ENCODE peak calls at places on chromosome 15, in ten cellular contexts. One of them, this sample, is unnamed.

GRCh38 chr15:26873846-26874245 is 7.0 kb downstream of the GABRA5 start:
- DNase-seq in tibial artery: peak
- DNase-seq in aorta: peak
- DNase-seq in SJSA1: no peak
- DNase-seq in cardiac muscle cell: no peak
- DNase-seq in transverse colon: no peak
- DNase-seq in HFF-Myc: no peak
- DNase-seq in astrocyte of the cerebellum: peak
- DNase-seq in neuronal stem cell: no peak
- DNase-seq in A549: no peak
- DNase-seq in this sample: no peak

GRCh38 chr15:76337739-76338554 is 1.4 kb downstream of the ISL2 start:
- DNase-seq in astrocyte of the cerebellum: no peak
- DNase-seq in A549: no peak
- DNase-seq in neuronal stem cell: peak
- DNase-seq in SJSA1: no peak
- DNase-seq in aorta: no peak
- DNase-seq in tibial artery: no peak
- DNase-seq in cardiac muscle cell: peak
- DNase-seq in HFF-Myc: no peak
- DNase-seq in transverse colon: peak
- DNase-seq in this sample: no peak

GRCh38 chr15:31062965-31063355 is 38.6 kb downstream of the TRPM1 start:
- DNase-seq in tibial artery: no peak
- DNase-seq in HFF-Myc: no peak
- DNase-seq in SJSA1: no peak
- DNase-seq in A549: no peak
- DNase-seq in astrocyte of the cerebellum: no peak
- DNase-seq in transverse colon: no peak
- DNase-seq in neuronal stem cell: no peak
- DNase-seq in cardiac muscle cell: no peak
- DNase-seq in aorta: no peak
- DNase-seq in this sample: no peak

GRCh38 chr15:77014137-77015081 is 19.5 kb downstream of the PSTPIP1 start:
- DNase-seq in cardiac muscle cell: no peak
- DNase-seq in neuronal stem cell: no peak
- DNase-seq in A549: no peak
- DNase-seq in astrocyte of the cerebellum: no peak
- DNase-seq in HFF-Myc: no peak
- DNase-seq in transverse colon: no peak
- DNase-seq in tibial artery: no peak
- DNase-seq in SJSA1: no peak
- DNase-seq in aorta: peak
- DNase-seq in this sample: no peak

GRCh38 chr15:29097971-29098370 is 171.7 kb downstream of the NSMCE3 start:
- DNase-seq in A549: no peak
- DNase-seq in SJSA1: no peak
- DNase-seq in neuronal stem cell: no peak
- DNase-seq in aorta: peak
- DNase-seq in tibial artery: no peak
- DNase-seq in HFF-Myc: no peak
- DNase-seq in cardiac muscle cell: no peak
- DNase-seq in astrocyte of the cerebellum: no peak
- DNase-seq in transverse colon: no peak
- DNase-seq in this sample: no peak

GRCh38 chr15:65287515-65287845 is 797 bp upstream of the PARP16 start:
- DNase-seq in aorta: no peak
- DNase-seq in transverse colon: no peak
- DNase-seq in cardiac muscle cell: no peak
- DNase-seq in A549: no peak
- DNase-seq in HFF-Myc: no peak
- DNase-seq in tibial artery: no peak
- DNase-seq in neuronal stem cell: no peak
- DNase-seq in astrocyte of the cerebellum: no peak
- DNase-seq in SJSA1: no peak
- DNase-seq in this sample: no peak

GRCh38 chr15:58566029-58566428 is 134.2 kb downstream of the LIPC start:
- DNase-seq in neuronal stem cell: no peak
- DNase-seq in HFF-Myc: no peak
- DNase-seq in astrocyte of the cerebellum: no peak
- DNase-seq in tibial artery: no peak
- DNase-seq in cardiac muscle cell: no peak
- DNase-seq in A549: no peak
- DNase-seq in transverse colon: no peak
- DNase-seq in SJSA1: no peak
- DNase-seq in aorta: no peak
- DNase-seq in this sample: no peak

GRCh38 chr15:58490405-58491150 is 58.8 kb downstream of the LIPC start:
- DNase-seq in tibial artery: no peak
- DNase-seq in neuronal stem cell: no peak
- DNase-seq in HFF-Myc: no peak
- DNase-seq in A549: no peak
- DNase-seq in transverse colon: no peak
- DNase-seq in astrocyte of the cerebellum: no peak
- DNase-seq in cardiac muscle cell: no peak
- DNase-seq in aorta: no peak
- DNase-seq in SJSA1: no peak
- DNase-seq in this sample: no peak

DNA sequence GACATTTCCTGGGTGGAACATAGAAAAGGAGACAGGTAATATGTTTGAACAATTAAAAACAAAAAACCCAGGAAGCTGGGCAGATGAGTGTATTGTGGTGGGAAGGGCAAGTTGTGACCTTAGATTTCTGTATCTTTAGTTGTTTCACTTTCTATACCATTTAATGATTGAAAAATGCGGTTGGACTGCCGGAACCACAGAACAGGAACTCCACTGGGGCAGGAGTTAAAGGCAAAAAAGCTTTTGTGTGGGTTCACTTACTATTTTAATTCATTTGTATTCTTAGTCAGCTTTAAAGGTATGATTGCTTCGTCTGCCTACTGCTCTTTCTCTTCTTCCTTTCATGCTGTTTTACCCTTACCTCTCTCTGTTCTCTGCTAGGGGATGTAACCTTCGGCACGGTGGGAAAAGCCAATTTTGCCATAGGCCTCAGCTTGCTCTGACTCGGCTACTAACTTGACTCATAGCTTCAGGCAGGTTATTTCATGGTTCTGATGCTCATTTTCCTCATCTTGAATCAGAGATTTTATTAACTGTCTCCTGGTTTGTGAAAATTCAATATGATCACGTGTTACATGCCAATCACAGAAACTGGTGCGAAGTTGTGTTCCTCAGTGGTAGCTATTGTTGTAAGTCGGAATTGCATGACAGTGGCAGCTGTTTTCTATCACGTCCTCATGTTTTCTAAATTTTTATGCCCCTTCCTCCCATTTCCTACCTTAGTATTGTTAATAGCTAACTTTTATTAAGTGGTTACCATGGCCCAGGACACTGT is 1.6 kb upstream of the MCTP2 start:
- DNase-seq in cardiac muscle cell: no peak
- DNase-seq in aorta: no peak
- DNase-seq in neuronal stem cell: no peak
- DNase-seq in HFF-Myc: no peak
- DNase-seq in tibial artery: no peak
- DNase-seq in transverse colon: no peak
- DNase-seq in SJSA1: no peak
- DNase-seq in astrocyte of the cerebellum: no peak
- DNase-seq in A549: no peak
- DNase-seq in this sample: no peak
- H3K4me3 ChIP-seq in cardiac muscle cell: no peak
- H3K4me3 ChIP-seq in aorta: no peak
- H3K4me3 ChIP-seq in neuronal stem cell: no peak
- H3K4me3 ChIP-seq in HFF-Myc: no peak
- H3K4me3 ChIP-seq in tibial artery: no peak
- H3K4me3 ChIP-seq in transverse colon: peak
- H3K4me3 ChIP-seq in SJSA1: no peak
- H3K4me3 ChIP-seq in astrocyte of the cerebellum: no peak
- H3K4me3 ChIP-seq in A549: no peak
- H3K4me3 ChIP-seq in this sample: no peak

GRCh38 chr15:89377042-89377841 is 42.6 kb upstream of the POLG start:
- DNase-seq in cardiac muscle cell: no peak
- DNase-seq in SJSA1: no peak
- DNase-seq in neuronal stem cell: no peak
- DNase-seq in A549: no peak
- DNase-seq in tibial artery: no peak
- DNase-seq in transverse colon: no peak
- DNase-seq in aorta: no peak
- DNase-seq in HFF-Myc: no peak
- DNase-seq in astrocyte of the cerebellum: no peak
- DNase-seq in this sample: no peak
- H3K4me3 ChIP-seq in cardiac muscle cell: no peak
- H3K4me3 ChIP-seq in SJSA1: no peak
- H3K4me3 ChIP-seq in neuronal stem cell: no peak
- H3K4me3 ChIP-seq in A549: no peak
- H3K4me3 ChIP-seq in tibial artery: no peak
- H3K4me3 ChIP-seq in transverse colon: no peak
- H3K4me3 ChIP-seq in aorta: no peak
- H3K4me3 ChIP-seq in HFF-Myc: no peak
- H3K4me3 ChIP-seq in astrocyte of the cerebellum: no peak
- H3K4me3 ChIP-seq in this sample: no peak

GRCh38 chr15:74314897-74315438 is 52.5 kb downstream of the CYP11A1 start:
- DNase-seq in neuronal stem cell: no peak
- DNase-seq in A549: no peak
- DNase-seq in HFF-Myc: no peak
- DNase-seq in transverse colon: no peak
- DNase-seq in tibial artery: no peak
- DNase-seq in cardiac muscle cell: no peak
- DNase-seq in SJSA1: peak
- DNase-seq in astrocyte of the cerebellum: peak
- DNase-seq in aorta: peak
- DNase-seq in this sample: no peak

GRCh38 chr15:74317820-74318375 is 49.5 kb downstream of the CYP11A1 start:
- DNase-seq in HFF-Myc: peak
- DNase-seq in transverse colon: peak
- DNase-seq in cardiac muscle cell: no peak
- DNase-seq in neuronal stem cell: no peak
- DNase-seq in astrocyte of the cerebellum: peak
- DNase-seq in aorta: peak
- DNase-seq in A549: no peak
- DNase-seq in SJSA1: peak
- DNase-seq in tibial artery: peak
- DNase-seq in this sample: peak

GRCh38 chr15:74313889-74314288 is 53.6 kb downstream of the CYP11A1 start:
- DNase-seq in neuronal stem cell: no peak
- DNase-seq in cardiac muscle cell: no peak
- DNase-seq in transverse colon: no peak
- DNase-seq in SJSA1: no peak
- DNase-seq in aorta: no peak
- DNase-seq in astrocyte of the cerebellum: no peak
- DNase-seq in HFF-Myc: no peak
- DNase-seq in tibial artery: no peak
- DNase-seq in A549: no peak
- DNase-seq in this sample: no peak

GRCh38 chr15:74316116-74316515 is 51.3 kb downstream of the CYP11A1 start:
- DNase-seq in neuronal stem cell: no peak
- DNase-seq in astrocyte of the cerebellum: no peak
- DNase-seq in tibial artery: no peak
- DNase-seq in aorta: peak
- DNase-seq in HFF-Myc: no peak
- DNase-seq in SJSA1: no peak
- DNase-seq in transverse colon: no peak
- DNase-seq in cardiac muscle cell: no peak
- DNase-seq in A549: no peak
- DNase-seq in this sample: no peak

DNA sequence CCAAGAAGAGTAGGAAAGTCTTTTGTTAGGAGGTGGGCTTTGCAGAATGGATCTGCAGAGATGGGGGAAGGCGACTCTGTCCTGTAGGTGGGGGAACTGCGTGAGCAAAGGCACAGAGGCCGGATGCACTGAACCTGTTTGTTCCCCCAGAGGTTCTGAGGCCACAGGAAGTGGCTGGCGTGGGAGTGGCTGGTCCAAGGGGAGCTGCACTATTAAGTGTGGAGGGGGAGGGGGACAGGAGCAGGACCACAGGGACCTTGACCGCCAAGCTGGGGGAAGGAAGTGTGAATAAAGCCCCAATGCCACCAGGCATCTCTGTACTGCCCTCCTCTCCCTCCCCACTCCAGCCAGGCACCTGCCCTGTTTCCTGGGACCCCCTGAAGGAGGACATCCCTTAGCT is 51.8 kb downstream of the CYP11A1 start:
- DNase-seq in tibial artery: no peak
- DNase-seq in astrocyte of the cerebellum: no peak
- DNase-seq in neuronal stem cell: no peak
- DNase-seq in A549: no peak
- DNase-seq in cardiac muscle cell: no peak
- DNase-seq in transverse colon: peak
- DNase-seq in aorta: no peak
- DNase-seq in SJSA1: no peak
- DNase-seq in HFF-Myc: no peak
- DNase-seq in this sample: no peak
- H3K4me3 ChIP-seq in tibial artery: no peak
- H3K4me3 ChIP-seq in astrocyte of the cerebellum: no peak
- H3K4me3 ChIP-seq in neuronal stem cell: no peak
- H3K4me3 ChIP-seq in A549: no peak
- H3K4me3 ChIP-seq in cardiac muscle cell: no peak
- H3K4me3 ChIP-seq in transverse colon: no peak
- H3K4me3 ChIP-seq in aorta: no peak
- H3K4me3 ChIP-seq in SJSA1: no peak
- H3K4me3 ChIP-seq in HFF-Myc: no peak
- H3K4me3 ChIP-seq in this sample: no peak

GRCh38 chr15:89812126-89812846 is 2.4 kb downstream of the ANPEP start:
- DNase-seq in HFF-Myc: no peak
- DNase-seq in cardiac muscle cell: no peak
- DNase-seq in tibial artery: peak
- DNase-seq in transverse colon: peak
- DNase-seq in A549: no peak
- DNase-seq in SJSA1: no peak
- DNase-seq in neuronal stem cell: no peak
- DNase-seq in aorta: peak
- DNase-seq in astrocyte of the cerebellum: no peak
- DNase-seq in this sample: no peak

GRCh38 chr15:89815769-89816168 is 1.1 kb upstream of the ANPEP start:
- DNase-seq in astrocyte of the cerebellum: no peak
- DNase-seq in transverse colon: no peak
- DNase-seq in HFF-Myc: no peak
- DNase-seq in aorta: no peak
- DNase-seq in SJSA1: no peak
- DNase-seq in neuronal stem cell: no peak
- DNase-seq in tibial artery: no peak
- DNase-seq in cardiac muscle cell: no peak
- DNase-seq in A549: no peak
- DNase-seq in this sample: no peak

GRCh38 chr15:89812847-89813320 is 1.8 kb downstream of the ANPEP start:
- DNase-seq in A549: no peak
- DNase-seq in aorta: no peak
- DNase-seq in tibial artery: no peak
- DNase-seq in cardiac muscle cell: no peak
- DNase-seq in astrocyte of the cerebellum: no peak
- DNase-seq in SJSA1: no peak
- DNase-seq in transverse colon: no peak
- DNase-seq in neuronal stem cell: no peak
- DNase-seq in HFF-Myc: no peak
- DNase-seq in this sample: no peak

GRCh38 chr15:89814112-89814742 is 425 bp downstream of the ANPEP start:
- DNase-seq in transverse colon: no peak
- DNase-seq in astrocyte of the cerebellum: no peak
- DNase-seq in A549: no peak
- DNase-seq in cardiac muscle cell: no peak
- DNase-seq in tibial artery: no peak
- DNase-seq in aorta: peak
- DNase-seq in HFF-Myc: no peak
- DNase-seq in neuronal stem cell: no peak
- DNase-seq in SJSA1: no peak
- DNase-seq in this sample: no peak

DNA sequence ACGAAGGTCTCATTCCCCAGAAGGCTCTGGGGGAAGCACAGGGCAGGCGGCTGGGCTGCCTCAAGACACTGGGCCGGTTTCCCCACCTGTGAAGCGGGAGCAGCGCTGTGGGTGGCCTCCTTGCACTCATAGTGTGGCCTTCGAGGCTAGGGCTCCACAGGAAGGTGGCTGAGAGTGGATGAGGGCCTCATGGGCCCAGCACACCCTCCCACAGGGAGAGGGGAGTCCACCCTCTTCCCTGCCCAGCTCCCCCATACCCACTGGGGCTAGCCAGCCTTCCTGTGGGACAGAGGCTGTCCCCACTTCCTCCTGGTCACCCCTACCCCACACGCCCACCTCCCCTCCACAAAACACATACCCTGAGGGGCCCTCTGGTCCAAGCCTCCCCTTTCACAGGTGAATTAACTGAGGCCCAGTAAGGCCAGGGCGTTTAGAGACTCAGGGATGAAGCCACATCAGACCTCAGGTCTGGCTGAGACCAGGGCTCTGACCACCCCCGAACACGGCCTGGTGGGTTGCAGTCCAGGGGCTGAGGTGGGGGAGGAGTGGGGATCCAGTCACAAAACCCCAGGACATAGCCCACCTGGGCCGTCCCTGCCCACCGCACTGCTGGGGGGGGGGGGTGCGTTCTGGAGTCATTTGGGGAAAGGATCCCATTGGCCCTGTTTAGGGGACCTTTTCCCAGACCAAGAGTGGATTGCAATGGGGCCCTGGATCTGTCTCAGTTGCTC is 1.1 kb downstream of the ANPEP start:
- DNase-seq in SJSA1: no peak
- DNase-seq in transverse colon: no peak
- DNase-seq in A549: no peak
- DNase-seq in astrocyte of the cerebellum: no peak
- DNase-seq in HFF-Myc: no peak
- DNase-seq in tibial artery: no peak
- DNase-seq in neuronal stem cell: no peak
- DNase-seq in aorta: peak
- DNase-seq in cardiac muscle cell: no peak
- DNase-seq in this sample: no peak
- H3K4me3 ChIP-seq in SJSA1: no peak
- H3K4me3 ChIP-seq in transverse colon: peak
- H3K4me3 ChIP-seq in A549: no peak
- H3K4me3 ChIP-seq in astrocyte of the cerebellum: peak
- H3K4me3 ChIP-seq in HFF-Myc: peak
- H3K4me3 ChIP-seq in tibial artery: peak
- H3K4me3 ChIP-seq in neuronal stem cell: no peak
- H3K4me3 ChIP-seq in aorta: no peak
- H3K4me3 ChIP-seq in cardiac muscle cell: no peak
- H3K4me3 ChIP-seq in this sample: peak